ENCODE peak calls at places on chromosomes 7 and 10, in ten cellular contexts. M, D, V, L, S, K, P, R, N and O are unnamed samples.

GRCh38 chr7:92057375-92057774 is 76.9 kb downstream of the CYP51A1 start:
- DNase-seq in M (peak), D (no peak), V (no peak), L (no peak), S (peak), K (no peak), P (peak), R (no peak), N (peak), O (no peak)

GRCh38 chr10:117651121-117651520 is 108.6 kb downstream of the EMX2 start:
- DNase-seq in M (no peak), D (no peak), V (no peak), L (no peak), S (no peak), K (no peak), P (no peak), R (no peak), N (no peak), O (no peak)

GRCh38 chr10:71080381-71081228 is 131.8 kb upstream of the UNC5B start:
- DNase-seq in M (peak), D (no peak), V (peak), L (peak), S (peak), K (no peak), P (peak), R (no peak), N (no peak), O (no peak)

GRCh38 chr10:88990528-88991160 is at the start of gene FAS:
- DNase-seq in M (peak), D (peak), V (peak), L (peak), S (peak), K (no peak), P (peak), R (peak), N (peak), O (peak)

GRCh38 chr10:94076325-94076841 is 82.7 kb downstream of the PLCE1 start:
- DNase-seq in M (peak), D (no peak), V (no peak), L (no peak), S (peak), K (no peak), P (no peak), R (no peak), N (no peak), O (peak)

GRCh38 chr7:98603010-98603777 is 13.9 kb upstream of the NPTX2 start:
- DNase-seq in M (no peak), D (no peak), V (no peak), L (no peak), S (no peak), K (no peak), P (no peak), R (no peak), N (no peak), O (no peak)

GRCh38 chr10:107034023-107034422 is 130.5 kb downstream of the SORCS1 start:
- DNase-seq in M (no peak), D (no peak), V (no peak), L (peak), S (no peak), K (no peak), P (no peak), R (no peak), N (no peak), O (no peak)

GRCh38 chr10:89262331-89263020 is 10.9 kb upstream of the LIPA start:
- DNase-seq in M (no peak), D (no peak), V (no peak), L (no peak), S (no peak), K (no peak), P (no peak), R (no peak), N (peak), O (no peak)

GRCh38 chr7:65951837-65952578 is 30.0 kb downstream of the GUSB start:
- DNase-seq in M (no peak), D (no peak), V (peak), L (no peak), S (no peak), K (no peak), P (no peak), R (no peak), N (peak), O (peak)

GRCh38 chr10:58087896-58088295 is 179.8 kb downstream of the IPMK start:
- DNase-seq in M (no peak), D (no peak), V (no peak), L (no peak), S (no peak), K (no peak), P (no peak), R (no peak), N (peak), O (no peak)

GRCh38 chr10:57993302-57993701 is 274.4 kb downstream of the IPMK start:
- DNase-seq in M (no peak), D (no peak), V (no peak), L (no peak), S (no peak), K (no peak), P (no peak), R (no peak), N (no peak), O (no peak)

GRCh38 chr7:148191391-148192076 is 399.0 kb upstream of the C7orf33 start:
- DNase-seq in M (no peak), D (no peak), V (no peak), L (no peak), S (no peak), K (no peak), P (peak), R (no peak), N (no peak), O (no peak)

GRCh38 chr10:88114368-88114767 is 250.9 kb downstream of the PTEN start:
- DNase-seq in M (peak), D (no peak), V (peak), L (peak), S (peak), K (no peak), P (peak), R (peak), N (no peak), O (peak)

GRCh38 chr7:101161692-101162461 is 3.5 kb downstream of the VGF start:
- DNase-seq in M (peak), D (no peak), V (no peak), L (no peak), S (no peak), K (no peak), P (no peak), R (no peak), N (no peak), O (no peak)

GRCh38 chr7:29370531-29371314 is 176.1 kb downstream of the CHN2 start:
- DNase-seq in M (no peak), D (no peak), V (no peak), L (peak), S (peak), K (no peak), P (peak), R (no peak), N (peak), O (no peak)

GRCh38 chr10:15363031-15363430 is 8.1 kb downstream of the FAM171A1 start:
- DNase-seq in M (no peak), D (no peak), V (no peak), L (no peak), S (no peak), K (no peak), P (no peak), R (no peak), N (no peak), O (no peak)

GRCh38 chr10:70433581-70434280 is 7.8 kb downstream of the NODAL start:
- DNase-seq in M (no peak), D (no peak), V (no peak), L (no peak), S (no peak), K (no peak), P (no peak), R (no peak), N (no peak), O (no peak)

GRCh38 chr10:121846555-121846954 is 81.3 kb downstream of the ATE1 start:
- DNase-seq in M (no peak), D (no peak), V (no peak), L (no peak), S (no peak), K (no peak), P (no peak), R (no peak), N (no peak), O (no peak)

GRCh38 chr7:132865366-132865765 is 216.5 kb downstream of the CHCHD3 start:
- DNase-seq in M (no peak), D (no peak), V (no peak), L (no peak), S (no peak), K (no peak), P (no peak), R (no peak), N (no peak), O (no peak)
- H3K27ac ChIP-seq in M (no peak), D (no peak), V (peak), L (no peak), S (no peak), K (no peak), P (no peak), R (no peak), N (no peak), O (no peak)

GRCh38 chr7:6636741-6637543 is at the start of gene ZNF316:
- DNase-seq in M (no peak), D (peak), V (peak), L (peak), S (peak), K (peak), P (peak), R (peak), N (peak), O (peak)

GRCh38 chr7:6639032-6639431 is 1.9 kb downstream of the ZNF316 start:
- DNase-seq in M (no peak), D (no peak), V (no peak), L (no peak), S (no peak), K (no peak), P (no peak), R (no peak), N (no peak), O (no peak)

GRCh38 chr7:6640246-6640721 is 3.2 kb downstream of the ZNF316 start:
- DNase-seq in M (peak), D (peak), V (no peak), L (peak), S (no peak), K (no peak), P (no peak), R (no peak), N (no peak), O (no peak)

GRCh38 chr7:6639627-6640026 is 2.5 kb downstream of the ZNF316 start:
- DNase-seq in M (no peak), D (no peak), V (peak), L (no peak), S (no peak), K (no peak), P (no peak), R (no peak), N (no peak), O (no peak)

DNA sequence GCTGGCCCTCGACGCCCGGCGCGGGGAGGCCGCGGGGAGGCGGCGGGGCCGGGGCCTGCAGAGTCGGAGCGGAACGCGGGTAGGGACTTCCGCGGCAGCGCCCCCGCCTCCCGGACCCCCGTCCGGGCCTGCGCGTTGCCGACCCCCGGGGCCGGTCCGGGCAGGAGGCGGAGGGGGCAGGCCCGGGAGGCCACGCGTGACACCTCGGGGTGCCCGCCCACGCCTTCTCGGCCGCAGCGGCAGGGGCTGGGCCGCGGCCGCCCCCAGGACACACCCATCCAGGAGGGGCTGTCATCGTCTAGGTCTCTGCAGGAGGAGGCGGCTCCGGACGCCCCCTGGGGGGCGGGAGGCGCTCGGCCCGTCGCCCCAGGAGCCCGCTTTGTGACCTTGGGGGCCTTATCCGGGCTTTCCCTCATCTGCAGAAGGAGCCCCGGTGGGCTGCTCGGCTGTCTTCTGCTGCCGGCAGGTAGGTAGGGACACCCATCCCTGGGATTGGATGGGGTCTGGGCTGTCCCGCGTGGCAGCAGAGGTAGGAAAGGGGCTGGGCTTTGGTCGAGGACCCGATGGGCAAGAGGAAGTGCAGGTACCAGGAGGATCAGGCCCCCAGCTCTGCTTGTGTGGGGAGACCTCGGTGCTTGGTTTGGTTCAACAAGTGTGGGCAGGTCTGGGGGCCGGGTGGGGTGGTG is 569 bp downstream of the ZNF316 start:
- DNase-seq in M (peak), D (no peak), V (peak), L (peak), S (peak), K (no peak), P (no peak), R (peak), N (no peak), O (peak)
- H3K27ac ChIP-seq in M (no peak), D (peak), V (peak), L (peak), S (peak), K (no peak), P (peak), R (no peak), N (no peak), O (no peak)

GRCh38 chr7:27101906-27102577 is 441 bp downstream of the HOXA2 start:
- DNase-seq in M (peak), D (no peak), V (no peak), L (no peak), S (no peak), K (no peak), P (no peak), R (no peak), N (no peak), O (no peak)

GRCh38 chr7:27102578-27103442 is at the start of gene HOXA2:
- DNase-seq in M (peak), D (no peak), V (no peak), L (peak), S (peak), K (no peak), P (no peak), R (no peak), N (peak), O (no peak)

GRCh38 chr7:27105161-27106122 is 3.0 kb upstream of the HOXA2 start:
- DNase-seq in M (no peak), D (no peak), V (no peak), L (no peak), S (no peak), K (no peak), P (no peak), R (no peak), N (peak), O (no peak)

GRCh38 chr7:27104244-27105149 is 2.0 kb upstream of the HOXA2 start:
- DNase-seq in M (no peak), D (no peak), V (no peak), L (no peak), S (no peak), K (no peak), P (no peak), R (no peak), N (no peak), O (no peak)

DNA sequence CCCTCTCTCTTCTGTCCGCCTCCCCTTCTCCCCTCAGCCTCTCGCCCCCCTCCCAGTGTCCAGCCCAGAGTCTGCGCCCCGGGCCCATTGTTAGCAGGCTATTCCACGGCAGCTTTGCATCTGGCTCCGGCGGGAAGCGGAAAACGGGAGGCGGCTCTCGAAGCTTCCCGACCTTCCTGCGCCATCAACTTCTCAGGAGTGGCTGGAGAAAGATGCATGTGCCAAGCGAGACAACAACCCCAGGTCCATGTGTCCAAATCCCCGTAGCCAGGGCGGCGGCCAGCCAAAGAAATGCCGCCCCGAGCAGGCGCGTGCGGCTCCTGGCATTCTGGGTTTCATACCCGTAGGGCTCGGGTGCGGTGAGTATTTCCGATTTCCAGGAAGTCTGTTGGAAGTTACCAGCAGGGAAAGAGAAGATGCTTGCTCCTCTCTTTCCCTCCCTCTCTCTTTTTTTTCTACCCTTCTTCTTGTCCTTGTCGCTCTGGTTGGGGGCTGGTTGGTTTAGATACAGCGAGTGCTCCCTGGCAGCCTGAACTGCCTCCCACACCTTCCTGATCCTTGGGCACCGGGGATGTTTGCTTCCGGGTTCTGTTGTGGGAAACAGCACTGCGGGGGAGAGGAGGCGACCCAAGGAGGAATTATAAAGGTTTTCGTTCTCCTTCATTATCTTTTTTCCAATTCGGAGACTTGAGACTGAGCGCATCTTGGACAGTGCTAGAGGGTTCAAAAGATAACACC is 1.2 kb upstream of the HOXA2 start:
- DNase-seq in M (peak), D (no peak), V (no peak), L (no peak), S (peak), K (no peak), P (no peak), R (no peak), N (peak), O (no peak)
- H3K27ac ChIP-seq in M (no peak), D (peak), V (peak), L (peak), S (peak), K (no peak), P (peak), R (no peak), N (peak), O (no peak)

GRCh38 chr7:159071260-159071659 is 73.4 kb downstream of the VIPR2 start:
- DNase-seq in M (no peak), D (no peak), V (no peak), L (no peak), S (no peak), K (no peak), P (no peak), R (no peak), N (no peak), O (no peak)

GRCh38 chr7:159078193-159078910 is 66.3 kb downstream of the VIPR2 start:
- DNase-seq in M (no peak), D (no peak), V (no peak), L (no peak), S (no peak), K (no peak), P (no peak), R (no peak), N (no peak), O (no peak)

GRCh38 chr7:159078911-159079270 is 65.8 kb downstream of the VIPR2 start:
- DNase-seq in M (no peak), D (no peak), V (no peak), L (no peak), S (no peak), K (no peak), P (peak), R (no peak), N (no peak), O (no peak)

GRCh38 chr7:159076340-159076739 is 68.3 kb downstream of the VIPR2 start:
- DNase-seq in M (no peak), D (no peak), V (no peak), L (no peak), S (no peak), K (no peak), P (no peak), R (no peak), N (no peak), O (no peak)

GRCh38 chr7:159075563-159076238 is 69.0 kb downstream of the VIPR2 start:
- DNase-seq in M (no peak), D (no peak), V (peak), L (no peak), S (no peak), K (no peak), P (no peak), R (no peak), N (no peak), O (no peak)
- H3K27ac ChIP-seq in M (no peak), D (peak), V (no peak), L (no peak), S (peak), K (no peak), P (peak), R (no peak), N (no peak), O (no peak)

GRCh38 chr10:96831200-96831866 is 765 bp upstream of the LCOR start:
- DNase-seq in M (no peak), D (no peak), V (no peak), L (no peak), S (no peak), K (no peak), P (no peak), R (no peak), N (no peak), O (no peak)
- H3K27ac ChIP-seq in M (no peak), D (peak), V (peak), L (peak), S (peak), K (peak), P (peak), R (peak), N (peak), O (peak)